ENCODE peak calls at places on chromosomes 11 and 22, in seven cellular contexts. K is IMR-90, W is GM12878, C is A549, M is WTC11, S is K562, R is SK-N-SH. G is an unnamed sample.

GRCh38 chr22:27881404-27881803 is 37.7 kb downstream of the PITPNB start:
- DNase-seq in C (no peak), R (no peak), W (no peak), K (peak), M (no peak), S (no peak), G (no peak)

GRCh38 chr22:48449466-48450187 is 1378.0 kb downstream of the BRD1 start:
- DNase-seq in W (no peak), M (no peak), K (no peak), S (no peak), C (no peak), R (no peak), G (no peak)

GRCh38 chr11:75468534-75469340 is 35.7 kb upstream of the KLHL35 start:
- DNase-seq in K (peak), M (no peak), W (no peak), S (peak), C (no peak), R (peak), G (no peak)

GRCh38 chr11:69671734-69672465 is 3.3 kb downstream of the LTO1 start:
- DNase-seq in K (no peak), S (no peak), W (no peak), R (no peak), C (no peak), M (no peak), G (no peak)

GRCh38 chr11:60786811-60787567 is 1.9 kb downstream of the MS4A10 start:
- DNase-seq in W (no peak), C (no peak), R (no peak), S (no peak), M (no peak), K (peak), G (no peak)

GRCh38 chr11:19520681-19521080 is 192.0 kb upstream of the NAV2 start:
- DNase-seq in C (no peak), S (no peak), M (no peak), K (no peak), R (no peak), W (no peak), G (no peak)

GRCh38 chr11:106482920-106483761 is 405.7 kb downstream of the AASDHPPT start:
- DNase-seq in C (no peak), R (no peak), W (no peak), M (no peak), S (no peak), K (peak), G (peak)

GRCh38 chr11:124751741-124752470 is at the start of gene VSIG2:
- DNase-seq in S (no peak), C (no peak), K (no peak), R (peak), W (no peak), M (peak), G (no peak)

GRCh38 chr11:69437001-69437875 is 44.2 kb upstream of the LINC01488 start:
- DNase-seq in S (no peak), W (no peak), C (peak), R (no peak), K (no peak), M (peak), G (peak)

GRCh38 chr11:132909016-132909606 is 623.2 kb downstream of the OPCML start:
- DNase-seq in M (no peak), K (no peak), S (no peak), C (no peak), W (no peak), R (no peak), G (no peak)
- TF ChIP-seq USF2 in M (no peak), K (no peak), S (no peak), C (no peak), W (no peak), R (no peak), G (no peak)

GRCh38 chr11:107623183-107623582 is 32.2 kb downstream of the ELMOD1 start:
- DNase-seq in M (no peak), K (no peak), S (no peak), C (no peak), R (no peak), W (no peak), G (no peak)

GRCh38 chr11:107621090-107621489 is 30.1 kb downstream of the ELMOD1 start:
- DNase-seq in M (no peak), K (no peak), W (no peak), S (no peak), R (no peak), C (no peak), G (no peak)

GRCh38 chr11:107624983-107625779 is 34.2 kb downstream of the ELMOD1 start:
- DNase-seq in R (no peak), M (no peak), W (no peak), C (no peak), K (no peak), S (no peak), G (no peak)

DNA sequence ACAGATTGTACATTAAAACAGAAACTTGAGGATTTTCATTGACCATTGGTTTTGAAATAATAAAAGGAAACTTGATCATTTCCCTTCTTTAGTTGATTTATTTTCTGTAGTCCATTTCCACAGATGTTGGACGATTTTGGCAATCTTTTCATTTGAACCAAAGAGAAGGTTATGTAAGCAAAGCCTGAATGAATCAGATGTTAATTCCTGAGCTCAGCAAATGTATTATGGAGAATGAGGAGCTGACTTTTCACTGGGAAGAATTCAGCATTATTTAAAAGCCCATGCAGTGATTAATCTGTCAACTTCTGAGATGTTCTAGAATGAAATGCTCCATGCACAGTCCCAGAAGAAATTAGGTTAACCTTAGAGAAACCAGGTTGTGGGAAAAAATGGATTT is 29.0 kb downstream of the ELMOD1 start:
- DNase-seq in S (no peak), W (no peak), C (no peak), K (peak), R (no peak), M (no peak), G (no peak)
- TF ChIP-seq USF2 in S (no peak), W (no peak), C (no peak), K (no peak), R (no peak), M (no peak), G (no peak)

GRCh38 chr11:68213555-68214172 is 568 bp upstream of the KMT5B start:
- DNase-seq in C (peak), S (peak), M (peak), W (no peak), R (peak), K (peak), G (peak)

GRCh38 chr11:68215524-68216170 is 2.6 kb upstream of the KMT5B start:
- DNase-seq in M (no peak), R (peak), S (no peak), C (no peak), K (no peak), W (no peak), G (no peak)

GRCh38 chr11:68213135-68213515 is at the start of gene KMT5B:
- DNase-seq in S (no peak), M (peak), W (no peak), R (peak), K (peak), C (no peak), G (no peak)

GRCh38 chr11:68215087-68215445 is 2.0 kb upstream of the KMT5B start:
- DNase-seq in R (peak), W (no peak), C (no peak), S (no peak), K (no peak), M (no peak), G (no peak)

GRCh38 chr11:68214173-68215086 is 1.3 kb upstream of the KMT5B start:
- DNase-seq in K (no peak), W (no peak), S (no peak), C (no peak), M (peak), R (peak), G (no peak)
- TF ChIP-seq USF2 in K (no peak), W (no peak), S (no peak), C (no peak), M (no peak), R (no peak), G (no peak)

DNA sequence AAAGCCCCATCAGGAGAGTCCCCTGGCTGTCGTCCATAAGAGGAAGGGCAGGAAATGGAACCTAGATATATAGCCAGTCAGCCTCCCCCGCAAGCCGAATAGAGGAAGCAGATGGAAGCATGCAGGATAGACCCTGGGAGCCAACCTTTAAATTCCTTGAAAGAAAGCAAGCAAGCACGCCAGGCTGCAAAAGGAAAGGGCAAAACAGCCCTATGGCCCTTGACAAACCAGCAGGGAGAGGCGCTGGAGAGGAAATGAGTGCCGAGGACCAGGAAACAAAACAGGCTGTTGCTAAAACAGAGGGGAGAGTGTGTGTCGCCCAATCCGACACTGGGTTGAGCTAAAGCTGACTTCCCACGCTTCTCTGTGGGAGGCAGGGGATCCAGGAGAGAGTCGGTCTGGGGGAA is 203.5 kb upstream of the MTNR1B start:
- DNase-seq in R (peak), K (peak), S (no peak), W (no peak), M (peak), C (no peak), G (no peak)
- TF ChIP-seq USF2 in R (no peak), K (no peak), S (no peak), W (no peak), M (no peak), C (no peak), G (no peak)

GRCh38 chr22:38290347-38290746 is 17.5 kb upstream of the TMEM184B start:
- DNase-seq in W (no peak), R (no peak), M (no peak), C (no peak), S (no peak), K (no peak), G (no peak)
- TF ChIP-seq USF2 in W (no peak), R (no peak), M (no peak), C (no peak), S (no peak), K (no peak), G (no peak)

DNA sequence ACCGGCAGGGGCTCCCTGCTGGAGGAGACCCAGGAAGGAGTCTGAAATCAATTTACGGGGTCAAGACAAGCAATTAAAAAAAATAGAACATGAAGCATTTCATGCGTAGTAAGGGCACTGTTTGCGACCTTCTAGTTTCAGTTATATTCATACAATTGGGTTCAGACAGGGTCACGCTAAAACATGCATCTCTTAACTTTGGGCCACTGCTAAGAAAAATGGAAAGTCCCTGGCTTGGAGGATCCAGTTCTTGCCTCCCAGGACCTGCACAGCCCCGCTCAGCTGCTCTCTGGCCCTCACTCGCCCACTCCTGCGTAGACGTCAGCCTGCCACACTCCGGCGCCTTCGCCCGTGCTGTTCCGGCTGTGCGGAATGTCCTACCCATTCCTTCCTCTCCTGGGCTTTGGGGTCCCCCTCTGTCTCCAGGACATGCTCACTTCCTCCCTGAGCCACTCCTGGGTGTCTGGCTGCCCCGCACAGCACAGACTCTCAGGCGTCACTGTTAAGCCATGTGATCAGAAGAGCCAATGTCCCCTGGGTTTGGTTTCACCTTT is 12.8 kb downstream of the NFAM1 start:
- DNase-seq in W (peak), S (no peak), R (no peak), M (no peak), K (no peak), C (no peak), G (no peak)
- TF ChIP-seq USF2 in W (peak), S (no peak), R (no peak), M (no peak), K (no peak), C (no peak), G (no peak)

GRCh38 chr11:100903284-100903683 is 216.2 kb downstream of the ARHGAP42 start:
- DNase-seq in K (no peak), C (no peak), S (no peak), R (no peak), M (no peak), W (no peak), G (no peak)
- TF ChIP-seq USF2 in K (no peak), C (no peak), S (no peak), R (no peak), M (no peak), W (no peak), G (no peak)